ENCODE peak calls at places on chromosomes 7 and 10, in seven cellular contexts. One of them, this sample, is unnamed.

GRCh38 chr10:102819054-102819453 is 18.2 kb downstream of the CYP17A1 start:
- DNase-seq in CD4-positive, alpha-beta memory T cell: no peak
- DNase-seq in left lung: peak; percentile 77
- DNase-seq in A673: no peak
- DNase-seq in HepG2: no peak
- DNase-seq in adrenal gland: peak; percentile 76
- DNase-seq in IMR-90: no peak
- DNase-seq in this sample: peak; percentile 40

GRCh38 chr7:105759670-105760548 is 116.5 kb downstream of the ATXN7L1 start:
- DNase-seq in left lung: no peak
- DNase-seq in adrenal gland: peak; percentile 77
- DNase-seq in IMR-90: peak; percentile 71
- DNase-seq in A673: peak; percentile 86
- DNase-seq in CD4-positive, alpha-beta memory T cell: peak; percentile 34
- DNase-seq in HepG2: peak; percentile 41
- DNase-seq in this sample: peak; percentile 72

GRCh38 chr10:34580643-34581042 is 234.5 kb downstream of the PARD3 start:
- DNase-seq in HepG2: peak; percentile 17
- DNase-seq in adrenal gland: no peak
- DNase-seq in CD4-positive, alpha-beta memory T cell: no peak
- DNase-seq in A673: peak; percentile 52
- DNase-seq in IMR-90: peak; percentile 63
- DNase-seq in left lung: no peak
- DNase-seq in this sample: no peak

GRCh38 chr7:996089-996872 is 13.3 kb downstream of the CYP2W1 start:
- DNase-seq in HepG2: no peak
- DNase-seq in left lung: no peak
- DNase-seq in A673: no peak
- DNase-seq in IMR-90: no peak
- DNase-seq in CD4-positive, alpha-beta memory T cell: no peak
- DNase-seq in adrenal gland: no peak
- DNase-seq in this sample: no peak

GRCh38 chr10:35822316-35822715 is 180.2 kb upstream of the FZD8 start:
- DNase-seq in HepG2: peak; percentile 3
- DNase-seq in IMR-90: peak; percentile 54
- DNase-seq in left lung: peak; percentile 57
- DNase-seq in A673: peak; percentile 79
- DNase-seq in CD4-positive, alpha-beta memory T cell: no peak
- DNase-seq in adrenal gland: peak; percentile 52
- DNase-seq in this sample: peak; percentile 87

GRCh38 chr7:29878081-29878688 is 71.9 kb downstream of the WIPF3 start:
- DNase-seq in HepG2: peak; percentile 20
- DNase-seq in adrenal gland: peak; percentile 85
- DNase-seq in CD4-positive, alpha-beta memory T cell: peak; percentile 12
- DNase-seq in left lung: no peak
- DNase-seq in A673: peak; percentile 66
- DNase-seq in IMR-90: peak; percentile 46
- DNase-seq in this sample: peak; percentile 55

GRCh38 chr10:122981066-122981464 is 864 bp downstream of the PSTK start:
- DNase-seq in A673: peak; percentile 75
- DNase-seq in HepG2: peak; percentile 62
- DNase-seq in CD4-positive, alpha-beta memory T cell: no peak
- DNase-seq in adrenal gland: no peak
- DNase-seq in left lung: no peak
- DNase-seq in IMR-90: peak; percentile 53
- DNase-seq in this sample: no peak

GRCh38 chr10:36559990-36560389 is 565.4 kb upstream of the ANKRD30A start:
- DNase-seq in HepG2: no peak
- DNase-seq in adrenal gland: no peak
- DNase-seq in left lung: no peak
- DNase-seq in CD4-positive, alpha-beta memory T cell: no peak
- DNase-seq in A673: no peak
- DNase-seq in IMR-90: peak; percentile 8
- DNase-seq in this sample: no peak

GRCh38 chr7:76506081-76506440 is 4.3 kb upstream of the UPK3B start:
- DNase-seq in IMR-90: no peak
- DNase-seq in adrenal gland: no peak
- DNase-seq in A673: no peak
- DNase-seq in left lung: no peak
- DNase-seq in CD4-positive, alpha-beta memory T cell: no peak
- DNase-seq in HepG2: no peak
- DNase-seq in this sample: no peak

GRCh38 chr10:13717936-13718772 is 131.4 kb downstream of the PRPF18 start:
- DNase-seq in left lung: peak; percentile 84
- DNase-seq in A673: peak; percentile 75
- DNase-seq in IMR-90: peak; percentile 95
- DNase-seq in HepG2: peak; percentile 7
- DNase-seq in CD4-positive, alpha-beta memory T cell: peak; percentile 26
- DNase-seq in adrenal gland: peak; percentile 74
- DNase-seq in this sample: peak; percentile 62

GRCh38 chr10:107095125-107095524 is 69.4 kb downstream of the SORCS1 start:
- DNase-seq in HepG2: peak; percentile 36
- DNase-seq in CD4-positive, alpha-beta memory T cell: no peak
- DNase-seq in IMR-90: no peak
- DNase-seq in left lung: no peak
- DNase-seq in adrenal gland: no peak
- DNase-seq in A673: no peak
- DNase-seq in this sample: no peak

GRCh38 chr7:155203882-155204691 is 93.6 kb upstream of the INSIG1 start:
- DNase-seq in A673: no peak
- DNase-seq in IMR-90: no peak
- DNase-seq in HepG2: no peak
- DNase-seq in adrenal gland: no peak
- DNase-seq in CD4-positive, alpha-beta memory T cell: no peak
- DNase-seq in left lung: peak; percentile 30
- DNase-seq in this sample: no peak

GRCh38 chr10:101014230-101014884 is 14.7 kb downstream of the LZTS2 start:
- DNase-seq in left lung: peak; percentile 81
- DNase-seq in HepG2: no peak
- DNase-seq in IMR-90: peak; percentile 56
- DNase-seq in CD4-positive, alpha-beta memory T cell: peak; percentile 76
- DNase-seq in A673: peak; percentile 83
- DNase-seq in adrenal gland: peak; percentile 93
- DNase-seq in this sample: peak; percentile 89

GRCh38 chr10:93465806-93466675 is 16.1 kb downstream of the MYOF start:
- DNase-seq in HepG2: peak; percentile 18
- DNase-seq in IMR-90: peak; percentile 90
- DNase-seq in CD4-positive, alpha-beta memory T cell: no peak
- DNase-seq in A673: peak; percentile 83
- DNase-seq in adrenal gland: peak; percentile 95
- DNase-seq in left lung: peak; percentile 85
- DNase-seq in this sample: peak; percentile 58

GRCh38 chr10:42576338-42576737 is 62.0 kb downstream of the ZNF33B start:
- DNase-seq in adrenal gland: no peak
- DNase-seq in left lung: no peak
- DNase-seq in A673: no peak
- DNase-seq in CD4-positive, alpha-beta memory T cell: no peak
- DNase-seq in IMR-90: no peak
- DNase-seq in HepG2: no peak
- DNase-seq in this sample: no peak

GRCh38 chr7:35251606-35252310 is 2.1 kb downstream of the TBX20 start:
- DNase-seq in left lung: no peak
- DNase-seq in HepG2: no peak
- DNase-seq in IMR-90: no peak
- DNase-seq in adrenal gland: no peak
- DNase-seq in A673: no peak
- DNase-seq in CD4-positive, alpha-beta memory T cell: no peak
- DNase-seq in this sample: no peak

GRCh38 chr7:42960762-42961161 is 28.6 kb downstream of the MRPL32 start:
- DNase-seq in adrenal gland: no peak
- DNase-seq in A673: no peak
- DNase-seq in left lung: no peak
- DNase-seq in HepG2: no peak
- DNase-seq in IMR-90: no peak
- DNase-seq in CD4-positive, alpha-beta memory T cell: no peak
- DNase-seq in this sample: no peak

GRCh38 chr7:149868638-149869290 is 5.0 kb upstream of the ATP6V0E2 start:
- DNase-seq in A673: no peak
- DNase-seq in IMR-90: no peak
- DNase-seq in CD4-positive, alpha-beta memory T cell: no peak
- DNase-seq in left lung: no peak
- DNase-seq in HepG2: no peak
- DNase-seq in adrenal gland: peak; percentile 50
- DNase-seq in this sample: peak; percentile 11
- H3K27ac ChIP-seq in A673: no peak overlapping the region
- H3K27ac ChIP-seq in IMR-90: no peak overlapping the region
- H3K27ac ChIP-seq in CD4-positive, alpha-beta memory T cell: peak overlapping the region; percentile 70
- H3K27ac ChIP-seq in left lung: no peak overlapping the region
- H3K27ac ChIP-seq in HepG2: no peak overlapping the region
- H3K27ac ChIP-seq in adrenal gland: no peak overlapping the region
- H3K27ac ChIP-seq in this sample: no peak overlapping the region

DNA sequence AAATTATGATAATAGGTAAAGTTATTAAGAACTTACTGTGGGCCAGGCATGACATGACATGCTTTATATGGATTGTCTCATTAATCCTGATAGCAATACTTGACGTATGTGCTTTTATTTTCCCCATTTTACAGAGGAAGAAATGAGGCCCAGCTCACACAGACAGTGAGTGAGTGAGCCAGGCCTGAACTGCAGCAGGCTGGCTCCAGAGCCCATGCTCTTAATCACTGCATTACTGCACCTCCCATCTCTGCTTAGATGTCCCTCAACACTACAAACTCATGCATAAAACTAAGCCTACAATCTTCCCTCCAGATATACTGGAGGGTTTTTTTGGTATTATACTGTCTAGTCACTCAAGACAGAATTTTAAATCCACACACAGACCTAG is 68.5 kb upstream of the OSBPL3 start:
- DNase-seq in adrenal gland: no peak
- DNase-seq in HepG2: no peak
- DNase-seq in left lung: no peak
- DNase-seq in IMR-90: no peak
- DNase-seq in A673: no peak
- DNase-seq in CD4-positive, alpha-beta memory T cell: no peak
- DNase-seq in this sample: no peak
- H3K4me3 ChIP-seq in adrenal gland: no peak overlapping the region
- H3K4me3 ChIP-seq in HepG2: no peak overlapping the region
- H3K4me3 ChIP-seq in left lung: no peak overlapping the region
- H3K4me3 ChIP-seq in IMR-90: no peak overlapping the region
- H3K4me3 ChIP-seq in A673: no peak overlapping the region
- H3K4me3 ChIP-seq in CD4-positive, alpha-beta memory T cell: no peak overlapping the region
- H3K4me3 ChIP-seq in this sample: no peak overlapping the region

GRCh38 chr10:11163990-11164805 is 146.5 kb downstream of the CELF2 start:
- DNase-seq in IMR-90: no peak
- DNase-seq in HepG2: no peak
- DNase-seq in adrenal gland: no peak
- DNase-seq in CD4-positive, alpha-beta memory T cell: no peak
- DNase-seq in left lung: no peak
- DNase-seq in A673: no peak
- DNase-seq in this sample: no peak

GRCh38 chr10:11168423-11169100 is 150.9 kb downstream of the CELF2 start:
- DNase-seq in HepG2: no peak
- DNase-seq in CD4-positive, alpha-beta memory T cell: no peak
- DNase-seq in left lung: no peak
- DNase-seq in IMR-90: no peak
- DNase-seq in A673: no peak
- DNase-seq in adrenal gland: no peak
- DNase-seq in this sample: no peak

GRCh38 chr10:11165591-11166543 is 148.2 kb downstream of the CELF2 start:
- DNase-seq in HepG2: no peak
- DNase-seq in CD4-positive, alpha-beta memory T cell: peak; percentile 78
- DNase-seq in adrenal gland: peak; percentile 58
- DNase-seq in IMR-90: no peak
- DNase-seq in A673: peak; percentile 24
- DNase-seq in left lung: no peak
- DNase-seq in this sample: peak; percentile 85

GRCh38 chr10:11164806-11165590 is 147.3 kb downstream of the CELF2 start:
- DNase-seq in IMR-90: peak; percentile 78
- DNase-seq in left lung: peak; percentile 72
- DNase-seq in HepG2: no peak
- DNase-seq in CD4-positive, alpha-beta memory T cell: peak; percentile 67
- DNase-seq in A673: peak; percentile 31
- DNase-seq in adrenal gland: peak; percentile 70
- DNase-seq in this sample: peak; percentile 63

DNA sequence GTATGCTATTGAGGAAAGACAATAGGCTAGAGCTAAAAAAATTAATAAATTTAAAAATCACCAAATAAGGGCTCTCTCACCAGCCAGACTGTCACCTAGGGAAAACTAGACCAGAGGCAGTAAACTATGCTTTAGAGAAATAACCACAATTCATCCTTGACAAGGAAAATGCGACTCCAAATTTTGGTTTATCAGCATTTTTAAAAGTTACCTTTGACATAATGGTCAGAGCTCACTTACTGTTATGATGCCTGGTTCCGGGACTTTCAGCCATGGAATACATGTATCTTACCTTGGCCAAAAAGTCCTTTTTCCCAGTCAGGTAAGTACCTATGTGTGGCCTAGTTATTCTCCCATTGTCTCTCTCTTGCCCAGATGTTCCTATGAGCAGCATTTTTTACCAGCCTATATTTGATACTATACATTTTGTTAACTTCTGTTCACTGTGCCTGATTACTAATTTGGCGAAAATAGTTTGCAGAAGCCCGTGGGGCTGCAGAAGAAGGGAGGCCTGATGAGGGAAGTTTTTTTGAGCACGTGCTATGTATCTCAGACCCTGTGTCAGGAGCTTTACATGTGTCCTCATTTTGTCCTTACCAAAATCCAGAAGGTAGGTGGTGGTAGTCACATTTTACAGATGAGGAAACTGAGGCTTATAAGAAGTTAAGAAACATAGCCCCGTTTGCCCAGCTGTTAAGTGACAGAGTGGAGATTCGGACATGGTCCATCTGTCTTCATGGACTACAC is 149.7 kb downstream of the CELF2 start:
- DNase-seq in left lung: no peak
- DNase-seq in IMR-90: no peak
- DNase-seq in CD4-positive, alpha-beta memory T cell: no peak
- DNase-seq in HepG2: no peak
- DNase-seq in A673: no peak
- DNase-seq in adrenal gland: no peak
- DNase-seq in this sample: no peak
- H3K27ac ChIP-seq in left lung: no peak overlapping the region
- H3K27ac ChIP-seq in IMR-90: no peak overlapping the region
- H3K27ac ChIP-seq in CD4-positive, alpha-beta memory T cell: peak overlapping the region; percentile 96
- H3K27ac ChIP-seq in HepG2: no peak overlapping the region
- H3K27ac ChIP-seq in A673: no peak overlapping the region
- H3K27ac ChIP-seq in adrenal gland: no peak overlapping the region
- H3K27ac ChIP-seq in this sample: peak overlapping the region; percentile 9

DNA sequence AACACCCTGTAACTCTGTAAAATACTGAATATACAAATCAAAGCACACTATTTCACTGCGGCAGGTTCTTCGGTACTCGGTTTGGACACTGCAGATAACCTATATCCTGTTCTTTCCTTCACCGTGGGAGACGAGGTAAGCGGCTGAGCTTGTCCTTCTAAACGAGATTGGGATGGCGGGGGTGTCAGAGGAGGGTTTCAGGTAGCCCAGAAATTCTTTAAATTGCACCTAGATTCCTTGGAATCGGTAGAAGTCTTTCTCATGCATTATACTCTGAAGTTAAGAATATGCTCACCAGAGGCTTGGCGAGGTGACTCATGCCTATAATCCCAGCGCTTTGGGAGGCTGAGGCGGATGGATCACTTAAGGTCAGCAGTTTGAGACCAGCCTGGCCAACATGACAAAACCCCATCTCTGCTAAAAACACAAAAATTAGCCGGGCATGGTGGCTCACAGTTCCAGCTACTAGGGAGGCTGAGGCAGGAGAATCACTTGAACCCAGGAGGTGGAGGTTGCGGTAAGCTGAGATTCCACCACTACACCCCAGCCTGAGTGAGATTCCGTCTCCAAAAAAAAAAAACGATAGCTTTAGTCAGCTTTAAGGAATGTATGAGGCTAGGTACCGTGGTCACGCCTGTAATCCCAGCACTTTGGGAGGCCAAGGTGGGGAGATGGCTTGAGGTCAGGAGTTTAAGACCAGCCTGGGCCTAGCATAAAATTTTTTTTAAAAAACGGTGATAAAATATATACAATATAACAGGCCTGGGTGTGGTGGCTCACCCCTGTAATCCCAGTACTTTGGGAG is 10.1 kb upstream of the LAT2 start:
- DNase-seq in CD4-positive, alpha-beta memory T cell: no peak
- DNase-seq in left lung: no peak
- DNase-seq in adrenal gland: no peak
- DNase-seq in HepG2: no peak
- DNase-seq in A673: no peak
- DNase-seq in IMR-90: no peak
- DNase-seq in this sample: no peak
- H3K4me3 ChIP-seq in CD4-positive, alpha-beta memory T cell: no peak overlapping the region
- H3K4me3 ChIP-seq in left lung: no peak overlapping the region
- H3K4me3 ChIP-seq in adrenal gland: no peak overlapping the region
- H3K4me3 ChIP-seq in HepG2: no peak overlapping the region
- H3K4me3 ChIP-seq in A673: no peak overlapping the region
- H3K4me3 ChIP-seq in IMR-90: no peak overlapping the region
- H3K4me3 ChIP-seq in this sample: no peak overlapping the region

This sample was measured in testis.